ENCODE peak calls at places on chromosomes 5 and 9, in seven cellular contexts. One of them, this sample, is unnamed.

GRCh38 chr9:89853931-89854330 is 249.1 kb downstream of the GADD45G start:
- DNase-seq in cerebellar cortex: no peak
- DNase-seq in LHCN-M2: peak
- DNase-seq in HTR-8/SVneo: no peak
- DNase-seq in stimulated activated CD4-positive, alpha-beta T cell treated with anti-CD3 and anti-CD28 coated beads, Interleukin-15, amount 100 ng/mL, for 1 hour: no peak
- DNase-seq in effector memory CD4-positive, alpha-beta T cell: no peak
- DNase-seq in omental fat pad: no peak
- DNase-seq in this sample: no peak

GRCh38 chr9:91176426-91176825 is 185.3 kb downstream of the AUH start:
- DNase-seq in cerebellar cortex: no peak
- DNase-seq in LHCN-M2: no peak
- DNase-seq in HTR-8/SVneo: no peak
- DNase-seq in stimulated activated CD4-positive, alpha-beta T cell treated with anti-CD3 and anti-CD28 coated beads, Interleukin-15, amount 100 ng/mL, for 1 hour: no peak
- DNase-seq in effector memory CD4-positive, alpha-beta T cell: no peak
- DNase-seq in omental fat pad: no peak
- DNase-seq in this sample: no peak

GRCh38 chr5:93158841-93159240 is 422.2 kb downstream of the NR2F1-AS1 start:
- DNase-seq in cerebellar cortex: no peak
- DNase-seq in LHCN-M2: peak
- DNase-seq in HTR-8/SVneo: no peak
- DNase-seq in stimulated activated CD4-positive, alpha-beta T cell treated with anti-CD3 and anti-CD28 coated beads, Interleukin-15, amount 100 ng/mL, for 1 hour: no peak
- DNase-seq in effector memory CD4-positive, alpha-beta T cell: no peak
- DNase-seq in omental fat pad: no peak
- DNase-seq in this sample: no peak

GRCh38 chr5:151284392-151284967 is 19.1 kb downstream of the SLC36A3 start:
- DNase-seq in cerebellar cortex: peak
- DNase-seq in LHCN-M2: no peak
- DNase-seq in HTR-8/SVneo: no peak
- DNase-seq in stimulated activated CD4-positive, alpha-beta T cell treated with anti-CD3 and anti-CD28 coated beads, Interleukin-15, amount 100 ng/mL, for 1 hour: no peak
- DNase-seq in effector memory CD4-positive, alpha-beta T cell: no peak
- DNase-seq in omental fat pad: no peak
- DNase-seq in this sample: no peak

GRCh38 chr5:119344231-119344630 is 11.6 kb upstream of the TNFAIP8 start:
- DNase-seq in cerebellar cortex: no peak
- DNase-seq in LHCN-M2: no peak
- DNase-seq in HTR-8/SVneo: no peak
- DNase-seq in stimulated activated CD4-positive, alpha-beta T cell treated with anti-CD3 and anti-CD28 coated beads, Interleukin-15, amount 100 ng/mL, for 1 hour: no peak
- DNase-seq in effector memory CD4-positive, alpha-beta T cell: no peak
- DNase-seq in omental fat pad: no peak
- DNase-seq in this sample: no peak

GRCh38 chr5:102531506-102531905 is 32.7 kb upstream of the SLCO6A1 start:
- DNase-seq in cerebellar cortex: no peak
- DNase-seq in LHCN-M2: peak
- DNase-seq in HTR-8/SVneo: no peak
- DNase-seq in stimulated activated CD4-positive, alpha-beta T cell treated with anti-CD3 and anti-CD28 coated beads, Interleukin-15, amount 100 ng/mL, for 1 hour: no peak
- DNase-seq in effector memory CD4-positive, alpha-beta T cell: no peak
- DNase-seq in omental fat pad: no peak
- DNase-seq in this sample: no peak

GRCh38 chr9:121029469-121029868 is 20.6 kb downstream of the C5 start:
- DNase-seq in cerebellar cortex: no peak
- DNase-seq in LHCN-M2: no peak
- DNase-seq in HTR-8/SVneo: no peak
- DNase-seq in stimulated activated CD4-positive, alpha-beta T cell treated with anti-CD3 and anti-CD28 coated beads, Interleukin-15, amount 100 ng/mL, for 1 hour: no peak
- DNase-seq in effector memory CD4-positive, alpha-beta T cell: no peak
- DNase-seq in omental fat pad: no peak
- DNase-seq in this sample: no peak

GRCh38 chr5:149363345-149363744 is 5.5 kb downstream of the PCYOX1L start:
- DNase-seq in cerebellar cortex: no peak
- DNase-seq in LHCN-M2: no peak
- DNase-seq in HTR-8/SVneo: no peak
- DNase-seq in stimulated activated CD4-positive, alpha-beta T cell treated with anti-CD3 and anti-CD28 coated beads, Interleukin-15, amount 100 ng/mL, for 1 hour: no peak
- DNase-seq in effector memory CD4-positive, alpha-beta T cell: no peak
- DNase-seq in omental fat pad: no peak
- DNase-seq in this sample: no peak

GRCh38 chr5:33539192-33539591 is 98.4 kb downstream of the TARS1 start:
- DNase-seq in cerebellar cortex: no peak
- DNase-seq in LHCN-M2: no peak
- DNase-seq in HTR-8/SVneo: no peak
- DNase-seq in stimulated activated CD4-positive, alpha-beta T cell treated with anti-CD3 and anti-CD28 coated beads, Interleukin-15, amount 100 ng/mL, for 1 hour: no peak
- DNase-seq in effector memory CD4-positive, alpha-beta T cell: no peak
- DNase-seq in omental fat pad: no peak
- DNase-seq in this sample: no peak

This sample was measured in DMS153.